ENCODE peak calls at places on chromosomes 13 and 19, in six cellular contexts. One of them, this sample, is unnamed.

GRCh38 chr13:49629196-49629938 is 1.1 kb downstream of the ARL11 start:
- DNase-seq in stomach: no peak
- DNase-seq in Peyer's patch: no peak
- DNase-seq in endothelial cell of umbilical vein: peak
- DNase-seq in IMR-90: no peak
- DNase-seq in body of pancreas: no peak
- DNase-seq in this sample: no peak

GRCh38 chr19:38596057-38596981 is 21.4 kb downstream of the MAP4K1 start:
- DNase-seq in body of pancreas: peak
- DNase-seq in endothelial cell of umbilical vein: peak
- DNase-seq in stomach: peak
- DNase-seq in IMR-90: no peak
- DNase-seq in Peyer's patch: no peak
- DNase-seq in this sample: no peak

GRCh38 chr19:12721656-12722565 is 1.8 kb downstream of the TNPO2 start:
- DNase-seq in stomach: peak
- DNase-seq in Peyer's patch: peak
- DNase-seq in endothelial cell of umbilical vein: peak
- DNase-seq in IMR-90: peak
- DNase-seq in body of pancreas: peak
- DNase-seq in this sample: peak

GRCh38 chr19:33404916-33405315 is 31.4 kb downstream of the CEBPG start:
- DNase-seq in endothelial cell of umbilical vein: no peak
- DNase-seq in IMR-90: no peak
- DNase-seq in Peyer's patch: no peak
- DNase-seq in stomach: no peak
- DNase-seq in body of pancreas: no peak
- DNase-seq in this sample: no peak

GRCh38 chr13:101053694-101054093 is 362.6 kb downstream of the NALCN start:
- DNase-seq in IMR-90: peak
- DNase-seq in body of pancreas: no peak
- DNase-seq in endothelial cell of umbilical vein: no peak
- DNase-seq in stomach: no peak
- DNase-seq in Peyer's patch: no peak
- DNase-seq in this sample: no peak

GRCh38 chr19:10120538-10121198 is 969 bp upstream of the EIF3G start:
- DNase-seq in body of pancreas: no peak
- DNase-seq in stomach: no peak
- DNase-seq in endothelial cell of umbilical vein: peak
- DNase-seq in IMR-90: peak
- DNase-seq in Peyer's patch: no peak
- DNase-seq in this sample: peak

GRCh38 chr13:33388254-33388998 is 102.9 kb upstream of the STARD13 start:
- DNase-seq in endothelial cell of umbilical vein: no peak
- DNase-seq in Peyer's patch: no peak
- DNase-seq in stomach: peak
- DNase-seq in IMR-90: no peak
- DNase-seq in body of pancreas: no peak
- DNase-seq in this sample: no peak

GRCh38 chr13:26037302-26037701 is 14.5 kb downstream of the SHISA2 start:
- DNase-seq in endothelial cell of umbilical vein: peak
- DNase-seq in body of pancreas: no peak
- DNase-seq in IMR-90: no peak
- DNase-seq in stomach: no peak
- DNase-seq in Peyer's patch: no peak
- DNase-seq in this sample: peak

GRCh38 chr13:104286566-104287290 is 1220.5 kb upstream of the SLC10A2 start:
- DNase-seq in body of pancreas: no peak
- DNase-seq in IMR-90: no peak
- DNase-seq in Peyer's patch: no peak
- DNase-seq in stomach: no peak
- DNase-seq in endothelial cell of umbilical vein: peak
- DNase-seq in this sample: no peak

GRCh38 chr19:2054763-2055162 is 3.7 kb upstream of the MKNK2 start:
- DNase-seq in endothelial cell of umbilical vein: no peak
- DNase-seq in Peyer's patch: no peak
- DNase-seq in IMR-90: no peak
- DNase-seq in body of pancreas: peak
- DNase-seq in stomach: no peak
- DNase-seq in this sample: no peak

GRCh38 chr19:48135411-48135810 is 24.8 kb upstream of the PLA2G4C start:
- DNase-seq in endothelial cell of umbilical vein: peak
- DNase-seq in IMR-90: no peak
- DNase-seq in stomach: no peak
- DNase-seq in body of pancreas: peak
- DNase-seq in Peyer's patch: no peak
- DNase-seq in this sample: peak

GRCh38 chr13:90613076-90613795 is 734.3 kb upstream of the MIR17HG start:
- DNase-seq in body of pancreas: no peak
- DNase-seq in IMR-90: no peak
- DNase-seq in stomach: no peak
- DNase-seq in Peyer's patch: no peak
- DNase-seq in endothelial cell of umbilical vein: no peak
- DNase-seq in this sample: no peak

DNA sequence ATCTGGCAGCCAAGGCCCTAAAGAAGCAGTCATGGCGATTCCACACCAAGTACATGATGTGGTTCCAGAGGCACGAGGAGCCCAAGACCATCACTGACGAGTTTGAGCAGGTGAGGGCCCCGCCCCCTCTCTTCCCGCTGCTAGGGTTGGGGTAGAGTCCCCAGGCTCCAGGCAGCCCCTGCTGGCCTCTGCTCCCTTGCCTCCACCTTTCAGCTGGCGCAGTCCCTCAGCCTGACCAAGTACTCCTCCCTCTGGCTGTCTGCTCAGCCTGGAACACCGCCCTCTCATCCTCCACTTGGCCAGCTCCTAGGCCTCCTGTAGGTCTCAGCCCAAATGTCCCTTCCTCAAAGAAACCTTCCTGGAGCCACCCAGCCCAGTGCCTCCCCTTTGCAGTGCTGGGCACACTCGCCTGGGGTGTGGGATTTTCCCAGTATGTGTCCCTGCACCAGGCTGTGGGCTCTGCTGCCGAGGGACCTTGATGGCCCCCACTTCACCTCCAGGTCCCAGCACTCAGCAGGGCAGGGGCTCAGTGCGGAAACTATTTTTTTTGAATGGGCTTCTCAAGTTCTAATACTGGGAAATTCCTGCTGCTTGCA is 5.7 kb downstream of the LENG1 start:
- DNase-seq in Peyer's patch: no peak
- DNase-seq in stomach: no peak
- DNase-seq in endothelial cell of umbilical vein: no peak
- DNase-seq in body of pancreas: no peak
- DNase-seq in IMR-90: no peak
- DNase-seq in this sample: no peak
- TF ChIP-seq POLR2A in Peyer's patch: no peak
- TF ChIP-seq POLR2A in stomach: no peak
- TF ChIP-seq POLR2A in endothelial cell of umbilical vein: no peak
- TF ChIP-seq POLR2A in body of pancreas: no peak
- TF ChIP-seq POLR2A in IMR-90: no peak
- TF ChIP-seq POLR2A in this sample: no peak

DNA sequence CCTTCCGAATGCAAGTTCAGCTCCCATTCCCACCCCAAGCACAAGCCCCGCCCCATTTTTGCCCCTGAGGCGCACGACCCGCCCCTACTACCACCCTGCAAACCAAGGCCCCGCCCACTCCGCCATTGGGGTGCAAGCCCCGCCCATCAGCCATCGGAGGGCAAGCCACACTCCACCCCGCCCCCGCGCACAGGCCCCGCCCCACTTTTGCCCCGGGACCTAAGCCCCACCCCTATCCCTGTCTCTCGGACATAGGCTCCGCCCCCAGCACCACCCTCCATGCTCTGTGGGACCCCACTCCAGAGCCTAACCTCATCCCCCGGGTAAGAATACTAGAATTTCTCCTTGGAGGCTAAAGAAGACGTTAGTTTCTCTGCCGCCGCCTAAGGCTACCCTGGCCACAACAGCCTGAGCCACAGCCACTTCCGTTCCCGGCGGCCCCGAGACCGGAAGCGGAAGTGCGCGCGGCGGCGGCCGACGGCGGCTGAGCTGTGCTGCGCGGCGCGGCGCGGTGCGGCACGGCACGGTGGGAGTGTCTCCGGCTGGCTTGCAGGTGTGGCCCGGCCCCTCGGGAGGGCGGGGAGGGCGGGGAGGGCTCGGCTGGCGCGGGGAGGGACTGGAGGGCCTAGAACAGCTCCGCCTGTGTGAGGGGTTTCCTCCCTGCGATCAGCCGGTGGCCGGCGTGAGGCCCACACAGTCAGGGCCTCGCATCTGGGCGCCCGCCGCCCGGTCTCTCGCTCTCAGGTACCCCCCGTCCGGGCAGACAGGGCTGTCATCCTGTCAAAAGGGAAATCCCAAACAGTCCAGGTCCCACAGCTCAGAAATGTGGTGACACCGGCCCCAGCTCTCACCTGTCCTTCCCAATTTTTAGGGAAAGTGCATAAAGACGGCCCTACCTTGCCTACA is at the start of gene ZNF333:
- DNase-seq in body of pancreas: peak
- DNase-seq in Peyer's patch: peak
- DNase-seq in endothelial cell of umbilical vein: peak
- DNase-seq in IMR-90: peak
- DNase-seq in stomach: peak
- DNase-seq in this sample: peak
- TF ChIP-seq POLR2A in body of pancreas: peak
- TF ChIP-seq POLR2A in Peyer's patch: no peak
- TF ChIP-seq POLR2A in endothelial cell of umbilical vein: peak
- TF ChIP-seq POLR2A in IMR-90: peak
- TF ChIP-seq POLR2A in stomach: no peak
- TF ChIP-seq POLR2A in this sample: peak

GRCh38 chr13:111241006-111241755 is 79.3 kb upstream of the TEX29 start:
- DNase-seq in IMR-90: no peak
- DNase-seq in endothelial cell of umbilical vein: no peak
- DNase-seq in stomach: no peak
- DNase-seq in body of pancreas: no peak
- DNase-seq in Peyer's patch: no peak
- DNase-seq in this sample: no peak
- TF ChIP-seq POLR2A in IMR-90: no peak
- TF ChIP-seq POLR2A in endothelial cell of umbilical vein: no peak
- TF ChIP-seq POLR2A in stomach: no peak
- TF ChIP-seq POLR2A in body of pancreas: no peak
- TF ChIP-seq POLR2A in Peyer's patch: no peak
- TF ChIP-seq POLR2A in this sample: no peak

GRCh38 chr19:56477429-56478338 is 539 bp upstream of the ZNF667 start:
- DNase-seq in stomach: peak
- DNase-seq in endothelial cell of umbilical vein: peak
- DNase-seq in Peyer's patch: peak
- DNase-seq in body of pancreas: peak
- DNase-seq in IMR-90: peak
- DNase-seq in this sample: no peak
- TF ChIP-seq POLR2A in stomach: no peak
- TF ChIP-seq POLR2A in endothelial cell of umbilical vein: no peak
- TF ChIP-seq POLR2A in Peyer's patch: no peak
- TF ChIP-seq POLR2A in body of pancreas: peak
- TF ChIP-seq POLR2A in IMR-90: peak
- TF ChIP-seq POLR2A in this sample: no peak

GRCh38 chr19:20664917-20665781 is 3.8 kb upstream of the ZNF626 start:
- DNase-seq in endothelial cell of umbilical vein: no peak
- DNase-seq in Peyer's patch: no peak
- DNase-seq in body of pancreas: no peak
- DNase-seq in stomach: no peak
- DNase-seq in IMR-90: no peak
- DNase-seq in this sample: peak

GRCh38 chr19:20667281-20667680 is 5.9 kb upstream of the ZNF626 start:
- DNase-seq in Peyer's patch: no peak
- DNase-seq in IMR-90: no peak
- DNase-seq in body of pancreas: no peak
- DNase-seq in stomach: no peak
- DNase-seq in endothelial cell of umbilical vein: no peak
- DNase-seq in this sample: no peak

GRCh38 chr19:20660473-20660872 is 898 bp downstream of the ZNF626 start:
- DNase-seq in Peyer's patch: no peak
- DNase-seq in endothelial cell of umbilical vein: peak
- DNase-seq in IMR-90: no peak
- DNase-seq in body of pancreas: no peak
- DNase-seq in stomach: no peak
- DNase-seq in this sample: no peak

GRCh38 chr19:20662421-20663105 is 1.2 kb upstream of the ZNF626 start:
- DNase-seq in endothelial cell of umbilical vein: no peak
- DNase-seq in body of pancreas: no peak
- DNase-seq in IMR-90: no peak
- DNase-seq in Peyer's patch: no peak
- DNase-seq in stomach: no peak
- DNase-seq in this sample: no peak

GRCh38 chr19:20661150-20661819 is at the start of gene ZNF626:
- DNase-seq in Peyer's patch: peak
- DNase-seq in IMR-90: peak
- DNase-seq in stomach: peak
- DNase-seq in endothelial cell of umbilical vein: peak
- DNase-seq in body of pancreas: peak
- DNase-seq in this sample: no peak
- TF ChIP-seq POLR2A in Peyer's patch: peak
- TF ChIP-seq POLR2A in IMR-90: peak
- TF ChIP-seq POLR2A in stomach: peak
- TF ChIP-seq POLR2A in endothelial cell of umbilical vein: peak
- TF ChIP-seq POLR2A in body of pancreas: peak
- TF ChIP-seq POLR2A in this sample: no peak

DNA sequence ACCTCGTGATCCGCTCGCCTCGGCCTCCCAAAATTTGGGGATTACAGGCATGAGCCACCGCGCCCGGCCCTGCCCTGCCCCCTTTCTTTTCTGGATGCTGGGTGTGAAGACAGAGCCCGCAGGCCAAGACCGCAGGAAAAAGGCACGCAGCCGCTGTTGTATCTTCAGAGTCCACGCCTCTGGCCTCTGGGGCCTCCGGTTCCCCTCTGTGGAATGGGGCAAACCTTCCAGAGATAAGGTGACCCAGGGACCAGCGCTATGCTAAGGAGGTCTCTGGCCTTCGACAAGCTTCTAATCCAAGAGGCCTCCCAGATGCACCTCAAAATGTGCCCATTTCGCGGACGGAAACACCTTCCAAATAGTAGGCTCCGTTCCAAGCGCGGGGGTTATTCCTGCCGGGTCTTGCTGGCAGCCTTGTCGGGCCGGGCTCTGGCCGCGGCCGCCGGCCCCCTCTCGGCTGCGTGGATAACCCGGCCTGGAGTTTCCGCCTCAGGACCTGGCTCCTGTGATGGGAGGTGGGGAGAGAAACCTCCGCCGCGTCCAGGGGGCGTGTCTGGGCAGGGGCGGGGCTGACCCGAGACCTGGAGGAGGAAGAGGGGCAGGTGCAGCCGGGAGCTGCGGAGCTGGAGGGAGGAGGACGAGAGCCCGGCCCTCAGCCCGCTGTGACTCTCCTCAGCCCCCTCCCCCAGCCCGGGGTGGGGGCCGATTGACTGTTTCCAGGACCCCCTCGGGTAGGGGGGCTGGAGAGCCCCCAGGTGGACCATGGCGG is 13.1 kb downstream of the TJP3 start:
- DNase-seq in Peyer's patch: peak
- DNase-seq in stomach: peak
- DNase-seq in body of pancreas: peak
- DNase-seq in endothelial cell of umbilical vein: peak
- DNase-seq in IMR-90: peak
- DNase-seq in this sample: peak
- TF ChIP-seq POLR2A in Peyer's patch: peak
- TF ChIP-seq POLR2A in stomach: peak
- TF ChIP-seq POLR2A in body of pancreas: peak
- TF ChIP-seq POLR2A in endothelial cell of umbilical vein: no peak
- TF ChIP-seq POLR2A in IMR-90: no peak
- TF ChIP-seq POLR2A in this sample: no peak

GRCh38 chr13:106566682-106567420 is 1.1 kb downstream of the ARGLU1 start:
- DNase-seq in Peyer's patch: peak
- DNase-seq in IMR-90: peak
- DNase-seq in stomach: peak
- DNase-seq in endothelial cell of umbilical vein: peak
- DNase-seq in body of pancreas: peak
- DNase-seq in this sample: peak
- TF ChIP-seq POLR2A in Peyer's patch: no peak
- TF ChIP-seq POLR2A in IMR-90: no peak
- TF ChIP-seq POLR2A in stomach: no peak
- TF ChIP-seq POLR2A in endothelial cell of umbilical vein: no peak
- TF ChIP-seq POLR2A in body of pancreas: no peak
- TF ChIP-seq POLR2A in this sample: peak

GRCh38 chr13:99307247-99307646 is at the start of gene GPR183:
- DNase-seq in IMR-90: peak
- DNase-seq in Peyer's patch: peak
- DNase-seq in stomach: no peak
- DNase-seq in endothelial cell of umbilical vein: peak
- DNase-seq in body of pancreas: no peak
- DNase-seq in this sample: peak
- TF ChIP-seq POLR2A in IMR-90: no peak
- TF ChIP-seq POLR2A in Peyer's patch: peak
- TF ChIP-seq POLR2A in stomach: peak
- TF ChIP-seq POLR2A in endothelial cell of umbilical vein: no peak
- TF ChIP-seq POLR2A in body of pancreas: peak
- TF ChIP-seq POLR2A in this sample: no peak

This sample was measured in NB4.